ENCODE peak calls at places on chromosomes 6 and 20, in ten cellular contexts. X is heart left ventricle, Z is left ventricle myocardium inferior, I is Peyer's patch, F is HCT116, O is ovary, H is psoas muscle, D is testis, E is AG04450, P is cardiac muscle cell. N is an unnamed sample.

GRCh38 chr6:32113386-32114352 is 4.5 kb upstream of the TNXB start:
- DNase-seq in I (peak; percentile 33), F (no peak), H (peak; percentile 86), X (peak; percentile 88), O (peak; percentile 97), E (peak; percentile 81), P (peak; percentile 98), D (peak; percentile 92), Z (peak; percentile 86), N (no peak)

GRCh38 chr6:13614126-13614925 is 809 bp upstream of the NOL7 start:
- DNase-seq in X (peak; percentile 75), D (peak; percentile 63), I (peak; percentile 43), E (no peak), O (no peak), H (peak; percentile 58), Z (peak; percentile 44), F (no peak), P (peak; percentile 71), N (peak; percentile 65)

GRCh38 chr20:50303573-50304500 is 113.2 kb downstream of the CEBPB start:
- DNase-seq in E (no peak), I (peak; percentile 46), Z (peak; percentile 85), P (peak; percentile 98), H (peak; percentile 84), O (peak; percentile 88), D (peak; percentile 81), X (peak; percentile 88), F (no peak), N (peak; percentile 97)

GRCh38 chr20:4894981-4895381 is 106.3 kb downstream of the SLC23A2 start:
- DNase-seq in P (no peak), O (no peak), X (no peak), H (no peak), D (no peak), Z (no peak), I (no peak), F (no peak), E (no peak), N (no peak)

GRCh38 chr6:134057478-134057877 is 5.1 kb upstream of the SLC2A12 start:
- DNase-seq in O (no peak), E (no peak), X (no peak), D (no peak), F (no peak), H (no peak), Z (no peak), P (no peak), I (no peak), N (no peak)

GRCh38 chr6:42129360-42129676 is 13.1 kb downstream of the C6orf132 start:
- DNase-seq in P (no peak), F (no peak), Z (no peak), I (no peak), D (no peak), E (no peak), O (no peak), H (no peak), X (no peak), N (no peak)

GRCh38 chr20:16001286-16001685 is 572.0 kb downstream of the KIF16B start:
- DNase-seq in Z (no peak), H (no peak), E (no peak), O (no peak), I (no peak), P (no peak), X (no peak), F (no peak), D (no peak), N (no peak)

GRCh38 chr6:25089442-25089841 is 153.7 kb upstream of the RIPOR2 start:
- DNase-seq in H (no peak), E (no peak), I (no peak), D (no peak), X (no peak), Z (no peak), O (no peak), F (no peak), P (peak; percentile 45), N (no peak)

GRCh38 chr6:167141667-167142432 is 15.9 kb downstream of the GPR31 start:
- DNase-seq in I (peak; percentile 58), E (no peak), Z (peak; percentile 28), O (peak; percentile 74), X (no peak), H (no peak), D (peak; percentile 56), F (peak; percentile 24), P (peak; percentile 47), N (peak; percentile 66)

GRCh38 chr6:41228616-41229015 is 467 bp downstream of the TREML4 start:
- DNase-seq in O (no peak), F (no peak), H (no peak), P (peak; percentile 3), X (no peak), D (no peak), I (no peak), Z (no peak), E (no peak), N (no peak)

GRCh38 chr6:75581231-75581630 is 20.4 kb upstream of the SENP6 start:
- DNase-seq in E (no peak), I (no peak), Z (no peak), P (no peak), D (no peak), X (no peak), F (no peak), H (no peak), O (no peak), N (no peak)

GRCh38 chr6:14924126-14925024 is 321.5 kb upstream of the JARID2 start:
- DNase-seq in F (no peak), E (peak; percentile 23), Z (no peak), O (no peak), H (peak; percentile 54), I (no peak), D (no peak), X (no peak), P (no peak), N (no peak)

GRCh38 chr20:31693987-31694661 is 28.5 kb downstream of the BCL2L1 start:
- DNase-seq in Z (no peak), X (no peak), P (no peak), E (no peak), D (no peak), H (no peak), I (no peak), F (no peak), O (no peak), N (no peak)

GRCh38 chr6:707576-708236 is 14.8 kb upstream of the EXOC2 start:
- DNase-seq in P (no peak), X (no peak), E (no peak), Z (no peak), F (no peak), O (no peak), H (no peak), I (no peak), D (no peak), N (no peak)

DNA sequence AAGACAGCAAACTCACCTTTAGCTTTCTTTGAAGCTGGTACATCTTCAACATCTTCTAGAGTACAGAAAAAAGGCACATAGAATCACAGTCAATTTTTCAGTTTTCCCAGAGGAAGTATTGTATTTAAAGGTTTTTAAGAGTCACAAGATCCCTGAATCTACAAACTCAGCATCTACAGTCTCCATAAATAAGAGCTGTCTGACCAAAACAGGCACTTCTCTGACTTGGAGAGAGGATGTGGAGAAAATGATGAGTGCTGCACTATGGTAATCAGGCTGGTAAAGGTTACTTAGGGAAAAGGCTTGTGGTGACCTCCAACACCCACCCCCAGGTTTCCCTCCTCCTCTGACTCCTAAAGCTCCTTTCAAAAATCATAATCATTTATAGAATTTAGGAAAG is 228.0 kb downstream of the CLVS2 start:
- DNase-seq in X (no peak), Z (no peak), O (no peak), P (no peak), D (no peak), I (no peak), E (no peak), H (no peak), F (no peak), N (no peak)
- H3K9me3 ChIP-seq in X (no peaks in the 10 kb centered on the region), Z (no peaks in the 10 kb centered on the region), O (no peaks in the 10 kb centered on the region), P (no peaks in the 10 kb centered on the region), D (no peaks in the 10 kb centered on the region), I (no peaks in the 10 kb centered on the region), E (no peaks in the 10 kb centered on the region), H (no peaks in the 10 kb centered on the region), F (no peaks in the 10 kb centered on the region), N (no peaks in the 10 kb centered on the region)

GRCh38 chr20:46108435-46108841 is 9.7 kb upstream of the CD40 start:
- DNase-seq in P (no peak), I (peak; percentile 46), X (no peak), Z (no peak), F (no peak), O (no peak), E (no peak), D (no peak), H (no peak), N (no peak)
- H3K27me3 ChIP-seq in P (no peaks in the 10 kb centered on the region), I (no peaks in the 10 kb centered on the region), X (no peaks in the 10 kb centered on the region), Z (peaks cover 80% of the 10 kb centered on the region), F (peaks cover 17% of the 10 kb centered on the region), O (no peaks in the 10 kb centered on the region), E (peaks cover 30% of the 10 kb centered on the region), D (no peaks in the 10 kb centered on the region), H (peaks cover 4% of the 10 kb centered on the region), N (peaks cover 11% of the 10 kb centered on the region)

GRCh38 chr20:33908868-33909267 is 84.8 kb upstream of the RALY start:
- DNase-seq in P (no peak), E (no peak), O (no peak), H (no peak), D (no peak), F (no peak), X (no peak), I (no peak), Z (no peak), N (no peak)

GRCh38 chr20:33910529-33911327 is 83.0 kb upstream of the RALY start:
- DNase-seq in I (no peak), O (no peak), E (no peak), F (no peak), Z (no peak), X (no peak), D (no peak), P (no peak), H (no peak), N (no peak)

GRCh38 chr20:33910056-33910455 is 83.7 kb upstream of the RALY start:
- DNase-seq in D (no peak), X (no peak), F (no peak), O (no peak), E (no peak), P (peak; percentile 87), I (no peak), Z (no peak), H (no peak), N (no peak)

GRCh38 chr20:33909331-33909921 is 84.3 kb upstream of the RALY start:
- DNase-seq in E (peak; percentile 84), D (peak; percentile 68), P (peak; percentile 99), X (no peak), O (no peak), Z (no peak), F (peak; percentile 12), H (no peak), I (no peak), N (no peak)

DNA sequence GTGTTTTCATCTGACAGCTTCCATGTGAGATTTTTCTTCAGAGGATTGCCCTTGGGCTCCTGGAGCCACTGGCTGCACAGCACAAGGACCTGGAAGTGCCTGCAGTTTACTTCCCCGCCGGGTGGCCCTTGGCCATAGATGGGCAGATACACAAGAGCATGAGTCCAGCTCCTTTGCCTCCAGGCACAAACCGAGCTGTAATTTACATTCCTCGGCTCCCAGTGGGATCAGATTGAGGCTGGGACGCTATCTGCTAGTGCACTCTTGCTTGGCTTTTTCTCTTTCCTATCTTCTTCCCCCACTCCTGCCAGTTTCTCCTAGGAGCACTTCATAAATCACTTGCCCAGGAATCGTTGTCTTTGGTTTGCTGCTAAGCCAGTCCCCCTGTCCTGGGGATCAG is 85.4 kb upstream of the RALY start:
- DNase-seq in D (no peak), H (no peak), I (no peak), O (no peak), Z (no peak), P (peak; percentile 56), E (no peak), X (no peak), F (no peak), N (peak; percentile 71)
- TF ChIP-seq CTCF in D (no peak), H (no peak), I (no peak), O (no peak), Z (no peak), P (no peak), E (no peak), X (no peak), F (no peak), N (no peak)

GRCh38 chr6:19270616-19271015 is 566.6 kb upstream of the ID4 start:
- DNase-seq in Z (no peak), O (no peak), E (no peak), D (no peak), X (no peak), F (no peak), I (no peak), P (no peak), H (no peak), N (no peak)
- H3K9me3 ChIP-seq in Z (peaks cover 60% of the 10 kb centered on the region), O (no peaks in the 10 kb centered on the region), E (peaks cover 13% of the 10 kb centered on the region), D (no peaks in the 10 kb centered on the region), X (no peaks in the 10 kb centered on the region), F (no peaks in the 10 kb centered on the region), I (no peaks in the 10 kb centered on the region), P (no peaks in the 10 kb centered on the region), H (no peaks in the 10 kb centered on the region), N (no peaks in the 10 kb centered on the region)